ENCODE peak calls at places on chromosomes 1 and 21, in eight cellular contexts. R, T, G, W, B, U, E and A are unnamed samples.

GRCh38 chr1:73701816-73702215 is 496.2 kb downstream of the LRRIQ3 start:
- DNase-seq in R (no peak), T (no peak), G (no peak), W (no peak), B (no peak), U (no peak), E (no peak), A (no peak)

GRCh38 chr1:39159224-39160036 is 45.1 kb upstream of the MACF1 start:
- DNase-seq in R (peak), T (peak), G (no peak), W (no peak), B (no peak), U (peak), E (no peak), A (peak)

GRCh38 chr1:4375812-4376211 is 278.6 kb upstream of the AJAP1 start:
- DNase-seq in R (no peak), T (no peak), G (no peak), W (no peak), B (no peak), U (no peak), E (no peak), A (no peak)

GRCh38 chr1:2474933-2475371 is 1.1 kb upstream of the PLCH2 start:
- DNase-seq in R (no peak), T (peak), G (no peak), W (no peak), B (no peak), U (no peak), E (no peak), A (no peak)

GRCh38 chr21:18117116-18117515 is 127.5 kb upstream of the CHODL start:
- DNase-seq in R (no peak), T (no peak), G (no peak), W (no peak), B (no peak), U (no peak), E (no peak), A (no peak)

GRCh38 chr1:63024132-63024531 is 240.2 kb downstream of the ATG4C start:
- DNase-seq in R (no peak), T (no peak), G (no peak), W (no peak), B (no peak), U (peak), E (no peak), A (no peak)

GRCh38 chr21:39066829-39067785 is 116.1 kb downstream of the PSMG1 start:
- DNase-seq in R (no peak), T (no peak), G (no peak), W (no peak), B (no peak), U (no peak), E (no peak), A (no peak)

GRCh38 chr1:44681905-44682900 is 7.7 kb downstream of the ARMH1 start:
- DNase-seq in R (no peak), T (no peak), G (no peak), W (no peak), B (peak), U (no peak), E (no peak), A (no peak)

GRCh38 chr1:19799877-19800804 is at the start of gene TMCO4:
- DNase-seq in R (no peak), T (peak), G (peak), W (peak), B (peak), U (peak), E (peak), A (peak)

GRCh38 chr21:25330266-25330665 is 277.0 kb downstream of the MRPL39 start:
- DNase-seq in R (no peak), T (no peak), G (no peak), W (no peak), B (no peak), U (no peak), E (no peak), A (no peak)

GRCh38 chr1:27142464-27142863 is 12.5 kb downstream of the SLC9A1 start:
- DNase-seq in R (no peak), T (no peak), G (no peak), W (no peak), B (no peak), U (peak), E (no peak), A (no peak)

GRCh38 chr1:114437812-114438211 is 73.2 kb downstream of the TRIM33 start:
- DNase-seq in R (no peak), T (no peak), G (no peak), W (no peak), B (no peak), U (no peak), E (no peak), A (no peak)

GRCh38 chr21:45910548-45911221 is 70.9 kb upstream of the COL6A1 start:
- DNase-seq in R (no peak), T (no peak), G (no peak), W (no peak), B (no peak), U (peak), E (no peak), A (no peak)

GRCh38 chr1:115188680-115189395 is 99.5 kb upstream of the TSPAN2 start:
- DNase-seq in R (no peak), T (no peak), G (no peak), W (no peak), B (no peak), U (no peak), E (no peak), A (no peak)

GRCh38 chr1:109649380-109649987 is 6.4 kb upstream of the GSTM4 start:
- DNase-seq in R (peak), T (peak), G (no peak), W (no peak), B (peak), U (no peak), E (no peak), A (no peak)

GRCh38 chr1:226569879-226570547 is 21.4 kb downstream of the STUM start:
- DNase-seq in R (peak), T (peak), G (no peak), W (no peak), B (peak), U (peak), E (no peak), A (no peak)

GRCh38 chr1:48777219-48777895 is 666 bp upstream of the BEND5 start:
- DNase-seq in R (no peak), T (no peak), G (no peak), W (no peak), B (no peak), U (no peak), E (peak), A (no peak)

DNA sequence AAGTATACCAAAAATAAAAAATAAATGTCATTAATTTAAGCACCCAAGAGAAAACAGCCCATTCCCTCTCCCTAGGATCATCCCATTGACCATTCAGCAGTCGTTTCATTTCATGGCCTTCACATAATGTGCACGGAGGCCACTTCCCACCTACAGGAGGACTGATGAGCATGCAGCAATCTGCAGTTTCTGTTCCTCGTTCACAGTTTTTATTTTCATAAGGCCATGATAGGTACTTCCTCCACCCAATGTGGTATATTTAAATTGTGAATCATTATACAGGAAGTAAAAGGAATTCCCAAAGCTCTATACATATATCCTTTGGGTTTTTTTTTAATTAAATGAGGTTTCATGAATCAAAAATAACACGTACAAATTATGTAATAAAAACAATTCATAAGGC is 27.7 kb upstream of the SLC44A3 start:
- DNase-seq in R (no peak), T (no peak), G (no peak), W (no peak), B (peak), U (peak), E (no peak), A (peak)
- TF ChIP-seq CTCF in R (peak), T (no peak), G (no peak), W (no peak), B (peak), U (no peak), E (peak), A (peak)

GRCh38 chr1:6298530-6298929 is 37.6 kb upstream of the GPR153 start:
- DNase-seq in R (no peak), T (no peak), G (no peak), W (no peak), B (no peak), U (no peak), E (no peak), A (no peak)

GRCh38 chr1:6299557-6300165 is 38.8 kb upstream of the GPR153 start:
- DNase-seq in R (no peak), T (no peak), G (no peak), W (no peak), B (no peak), U (no peak), E (no peak), A (no peak)

GRCh38 chr1:6301526-6301925 is 40.6 kb upstream of the GPR153 start:
- DNase-seq in R (no peak), T (no peak), G (no peak), W (no peak), B (no peak), U (peak), E (no peak), A (no peak)

GRCh38 chr1:6298940-6299465 is 38.1 kb upstream of the GPR153 start:
- DNase-seq in R (no peak), T (no peak), G (no peak), W (no peak), B (no peak), U (no peak), E (no peak), A (no peak)

DNA sequence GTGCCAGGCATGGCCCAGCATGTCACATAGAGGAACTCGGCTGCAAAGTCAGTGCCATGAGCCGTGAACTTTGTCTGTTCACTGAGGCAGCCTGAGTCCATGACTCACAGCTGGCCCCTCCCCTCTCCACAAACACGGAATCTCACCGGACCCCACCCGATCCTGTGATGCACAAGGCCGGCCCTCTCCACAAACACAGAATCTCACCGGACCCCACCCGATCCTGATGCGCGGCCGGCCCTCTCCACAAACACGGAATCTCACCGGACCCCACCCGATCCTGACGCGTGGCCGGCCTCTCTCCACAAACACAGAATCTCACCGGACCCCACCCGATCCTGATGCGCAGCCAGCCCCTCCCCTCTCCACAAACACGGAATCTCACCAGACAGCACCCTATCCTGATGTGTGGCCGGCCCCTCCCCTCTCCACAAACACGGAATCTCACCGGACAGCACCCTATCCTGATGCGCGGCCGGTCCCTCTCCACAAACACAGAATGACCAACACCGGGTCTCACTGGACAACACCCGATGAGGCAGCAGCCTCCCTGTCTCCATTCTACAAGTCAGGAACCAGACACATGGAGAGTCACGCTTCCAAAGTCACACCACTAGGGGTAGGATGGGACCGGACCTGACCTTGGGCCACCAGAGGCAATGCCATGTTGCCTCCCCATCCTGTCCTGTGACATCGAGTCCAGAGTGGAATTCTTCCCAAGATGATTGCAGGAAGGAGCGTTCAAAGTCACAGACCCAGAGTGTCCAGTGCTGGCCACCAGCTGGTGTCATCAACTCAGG is 39.6 kb upstream of the GPR153 start:
- DNase-seq in R (no peak), T (no peak), G (no peak), W (no peak), B (no peak), U (peak), E (no peak), A (peak)
- TF ChIP-seq CTCF in R (peak), T (no peak), G (no peak), W (no peak), B (no peak), U (no peak), E (no peak), A (no peak)

DNA sequence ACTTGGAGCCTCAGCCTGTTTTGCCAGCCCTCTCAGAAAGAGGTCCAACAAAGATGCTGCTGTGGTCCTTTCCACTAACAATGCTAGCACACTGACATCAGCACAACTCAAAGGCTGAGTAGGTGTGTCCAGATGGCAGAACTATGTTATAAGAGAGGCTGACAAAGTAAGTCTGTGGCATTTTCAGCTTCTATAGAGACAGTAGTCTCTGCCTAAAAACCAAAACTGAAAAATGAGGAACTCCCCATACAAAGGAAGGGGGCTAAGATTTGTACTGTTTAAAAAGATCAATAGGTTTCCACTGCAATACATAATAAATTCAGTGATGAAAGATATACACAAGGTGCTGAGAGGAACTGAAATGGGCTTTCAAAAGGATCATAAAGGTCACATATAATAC is 12.3 kb downstream of the ERO1B start:
- DNase-seq in R (no peak), T (no peak), G (no peak), W (no peak), B (no peak), U (no peak), E (no peak), A (no peak)
- TF ChIP-seq CTCF in R (no peak), T (no peak), G (no peak), W (no peak), B (no peak), U (no peak), E (no peak), A (no peak)

GRCh38 chr1:42682739-42683529 is 716 bp downstream of the YBX1 start:
- DNase-seq in R (peak), T (peak), G (peak), W (peak), B (peak), U (peak), E (peak), A (peak)
- TF ChIP-seq CTCF in R (no peak), T (no peak), G (no peak), W (no peak), B (no peak), U (no peak), E (no peak), A (no peak)

GRCh38 chr1:245161866-245162265 is 7.1 kb downstream of the KIF26B start:
- DNase-seq in R (no peak), T (no peak), G (no peak), W (no peak), B (no peak), U (no peak), E (no peak), A (no peak)

GRCh38 chr1:245168921-245169320 is 14.1 kb downstream of the KIF26B start:
- DNase-seq in R (no peak), T (no peak), G (no peak), W (no peak), B (peak), U (no peak), E (no peak), A (no peak)

GRCh38 chr1:245169391-245169790 is 14.6 kb downstream of the KIF26B start:
- DNase-seq in R (no peak), T (no peak), G (no peak), W (no peak), B (peak), U (no peak), E (no peak), A (no peak)

GRCh38 chr1:245168090-245168489 is 13.3 kb downstream of the KIF26B start:
- DNase-seq in R (no peak), T (peak), G (peak), W (no peak), B (peak), U (no peak), E (no peak), A (peak)

GRCh38 chr1:245166471-245166885 is 11.7 kb downstream of the KIF26B start:
- DNase-seq in R (no peak), T (no peak), G (no peak), W (no peak), B (no peak), U (no peak), E (no peak), A (no peak)
- TF ChIP-seq CTCF in R (no peak), T (no peak), G (no peak), W (no peak), B (no peak), U (no peak), E (no peak), A (no peak)

DNA sequence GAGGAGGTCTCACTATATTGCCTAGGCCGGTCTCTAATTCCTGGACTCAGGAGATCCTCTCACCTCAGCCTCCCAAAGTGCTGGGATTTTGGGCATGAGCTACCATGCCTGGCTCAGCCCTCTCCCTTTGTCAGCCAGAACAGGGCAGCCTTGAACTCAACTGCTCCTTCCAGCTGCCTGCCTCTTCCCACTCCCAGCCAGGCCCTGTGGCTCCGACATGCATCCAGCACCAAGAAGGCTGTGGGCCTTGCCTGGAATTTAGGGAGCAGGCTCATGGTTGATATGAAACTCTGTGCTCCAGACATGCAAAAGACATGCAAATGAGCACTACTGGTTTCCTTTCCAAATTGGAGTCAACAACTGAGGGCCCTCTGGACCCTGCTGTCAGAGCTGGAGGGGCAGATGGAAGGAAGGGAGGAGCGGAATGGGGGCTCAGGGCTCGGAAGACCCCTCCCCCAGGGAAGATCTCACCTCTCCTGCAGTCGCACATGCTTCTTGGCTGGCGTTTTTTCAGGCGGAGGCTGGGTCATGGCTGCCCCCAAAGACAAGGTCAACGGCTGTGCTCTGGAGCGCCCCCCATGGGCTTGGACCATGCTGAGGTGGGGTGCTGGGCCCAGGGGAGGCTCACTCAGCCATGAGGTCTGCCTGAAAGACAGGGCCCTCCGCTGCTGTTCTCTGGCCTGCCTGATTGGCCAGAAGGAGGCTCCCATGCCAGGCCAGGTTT is 1.4 kb downstream of the PTPN7 start:
- DNase-seq in R (no peak), T (peak), G (no peak), W (no peak), B (peak), U (no peak), E (no peak), A (no peak)
- TF ChIP-seq CTCF in R (peak), T (peak), G (no peak), W (no peak), B (peak), U (peak), E (no peak), A (no peak)

DNA sequence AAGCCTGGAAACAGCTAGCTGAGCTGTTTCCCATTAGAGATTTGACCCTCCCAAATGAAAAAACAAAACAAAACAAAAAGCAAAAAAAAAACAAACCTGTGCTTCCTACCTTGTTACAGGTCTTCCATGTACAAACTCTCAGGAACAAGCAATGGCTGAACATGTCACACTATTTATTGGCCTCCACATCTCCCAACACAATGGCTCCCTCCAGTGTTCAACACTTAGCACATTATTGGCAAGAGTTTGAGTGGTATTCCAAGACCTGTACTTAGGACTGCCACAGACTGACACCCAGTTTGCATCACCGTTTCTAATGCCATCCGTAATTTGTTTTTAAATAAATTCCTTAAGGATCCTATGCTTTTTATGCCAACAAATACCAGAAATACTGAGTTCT is 195.0 kb upstream of the OLFM3 start:
- DNase-seq in R (peak), T (peak), G (no peak), W (no peak), B (peak), U (peak), E (no peak), A (peak)
- TF ChIP-seq CTCF in R (peak), T (no peak), G (peak), W (peak), B (peak), U (peak), E (no peak), A (peak)

GRCh38 chr1:46334030-46334384 is 6.6 kb upstream of the NSUN4 start:
- DNase-seq in R (no peak), T (no peak), G (no peak), W (no peak), B (no peak), U (no peak), E (no peak), A (no peak)

GRCh38 chr1:46333300-46334029 is 7.1 kb upstream of the NSUN4 start:
- DNase-seq in R (peak), T (peak), G (no peak), W (no peak), B (peak), U (peak), E (no peak), A (no peak)
- TF ChIP-seq CTCF in R (peak), T (peak), G (no peak), W (no peak), B (peak), U (no peak), E (no peak), A (peak)